ENCODE peak calls at places on chromosomes 12 and 14, in seven cellular contexts. One of them, this sample, is unnamed.

GRCh38 chr14:73452341-73453191 is 5.8 kb downstream of the NUMB start:
- DNase-seq in AG09319: no peak
- DNase-seq in AG04450: peak; percentile 85
- DNase-seq in left ventricle myocardium superior: no peak
- DNase-seq in EH: peak; percentile 93
- DNase-seq in amniotic stem cell: peak; percentile 80
- DNase-seq in T-helper 9 cell: no peak
- DNase-seq in this sample: no peak

GRCh38 chr14:96584199-96584906 is 82.2 kb downstream of the PAPOLA start:
- DNase-seq in AG04450: no peak
- DNase-seq in EH: peak; percentile 19
- DNase-seq in T-helper 9 cell: no peak
- DNase-seq in amniotic stem cell: no peak
- DNase-seq in left ventricle myocardium superior: no peak
- DNase-seq in AG09319: no peak
- DNase-seq in this sample: no peak

GRCh38 chr12:107091989-107092641 is 1.2 kb downstream of the CRY1 start:
- DNase-seq in AG04450: peak; percentile 86
- DNase-seq in T-helper 9 cell: no peak
- DNase-seq in left ventricle myocardium superior: no peak
- DNase-seq in AG09319: peak; percentile 84
- DNase-seq in EH: peak; percentile 96
- DNase-seq in amniotic stem cell: peak; percentile 91
- DNase-seq in this sample: peak; percentile 92

GRCh38 chr14:30587141-30587540 is 28.2 kb downstream of the G2E3 start:
- DNase-seq in left ventricle myocardium superior: no peak
- DNase-seq in T-helper 9 cell: no peak
- DNase-seq in AG09319: no peak
- DNase-seq in amniotic stem cell: no peak
- DNase-seq in AG04450: no peak
- DNase-seq in EH: no peak
- DNase-seq in this sample: no peak

GRCh38 chr12:108666326-108666995 is 32.8 kb upstream of the SELPLG start:
- DNase-seq in AG09319: no peak
- DNase-seq in amniotic stem cell: no peak
- DNase-seq in AG04450: no peak
- DNase-seq in EH: peak; percentile 66
- DNase-seq in left ventricle myocardium superior: peak; percentile 75
- DNase-seq in T-helper 9 cell: no peak
- DNase-seq in this sample: no peak

GRCh38 chr14:47917344-47917954 is 242.0 kb upstream of the MDGA2 start:
- DNase-seq in EH: no peak
- DNase-seq in AG04450: no peak
- DNase-seq in left ventricle myocardium superior: no peak
- DNase-seq in amniotic stem cell: no peak
- DNase-seq in T-helper 9 cell: no peak
- DNase-seq in AG09319: no peak
- DNase-seq in this sample: no peak

GRCh38 chr12:124036117-124037109 is 63.4 kb downstream of the ZNF664 start:
- DNase-seq in EH: peak; percentile 58
- DNase-seq in left ventricle myocardium superior: peak; percentile 58
- DNase-seq in AG04450: peak; percentile 15
- DNase-seq in AG09319: no peak
- DNase-seq in T-helper 9 cell: peak; percentile 37
- DNase-seq in amniotic stem cell: no peak
- DNase-seq in this sample: no peak

GRCh38 chr14:99522457-99522891 is 41.3 kb downstream of the CCNK start:
- DNase-seq in AG04450: peak; percentile 46
- DNase-seq in AG09319: no peak
- DNase-seq in EH: peak; percentile 84
- DNase-seq in T-helper 9 cell: no peak
- DNase-seq in left ventricle myocardium superior: peak; percentile 51
- DNase-seq in amniotic stem cell: peak; percentile 22
- DNase-seq in this sample: no peak

GRCh38 chr12:79433465-79434072 is 257.2 kb downstream of the PAWR start:
- DNase-seq in AG04450: no peak
- DNase-seq in amniotic stem cell: no peak
- DNase-seq in AG09319: no peak
- DNase-seq in left ventricle myocardium superior: no peak
- DNase-seq in T-helper 9 cell: no peak
- DNase-seq in EH: no peak
- DNase-seq in this sample: no peak

GRCh38 chr12:65759735-65760134 is 64.5 kb upstream of the HMGA2 start:
- DNase-seq in AG04450: no peak
- DNase-seq in EH: no peak
- DNase-seq in T-helper 9 cell: no peak
- DNase-seq in left ventricle myocardium superior: no peak
- DNase-seq in amniotic stem cell: no peak
- DNase-seq in AG09319: no peak
- DNase-seq in this sample: no peak

GRCh38 chr14:64823305-64823985 is 56.3 kb downstream of the SPTB start:
- DNase-seq in T-helper 9 cell: peak; percentile 52
- DNase-seq in AG09319: peak; percentile 27
- DNase-seq in EH: peak; percentile 80
- DNase-seq in amniotic stem cell: peak; percentile 58
- DNase-seq in left ventricle myocardium superior: peak; percentile 88
- DNase-seq in AG04450: no peak
- DNase-seq in this sample: no peak

GRCh38 chr14:104989236-104989950 is 3.8 kb downstream of the CLBA1 start:
- DNase-seq in T-helper 9 cell: no peak
- DNase-seq in AG04450: no peak
- DNase-seq in EH: no peak
- DNase-seq in AG09319: no peak
- DNase-seq in left ventricle myocardium superior: no peak
- DNase-seq in amniotic stem cell: no peak
- DNase-seq in this sample: no peak

GRCh38 chr12:1272132-1272531 is 281.1 kb downstream of the ERC1 start:
- DNase-seq in AG09319: no peak
- DNase-seq in amniotic stem cell: no peak
- DNase-seq in EH: peak; percentile 18
- DNase-seq in T-helper 9 cell: no peak
- DNase-seq in AG04450: no peak
- DNase-seq in left ventricle myocardium superior: no peak
- DNase-seq in this sample: no peak

GRCh38 chr12:49375406-49375805 is 8.1 kb downstream of the SPATS2 start:
- DNase-seq in AG04450: no peak
- DNase-seq in EH: no peak
- DNase-seq in left ventricle myocardium superior: no peak
- DNase-seq in amniotic stem cell: no peak
- DNase-seq in AG09319: no peak
- DNase-seq in T-helper 9 cell: no peak
- DNase-seq in this sample: no peak

GRCh38 chr12:101795786-101796185 is 35.0 kb downstream of the GNPTAB start:
- DNase-seq in left ventricle myocardium superior: no peak
- DNase-seq in EH: no peak
- DNase-seq in T-helper 9 cell: no peak
- DNase-seq in AG04450: no peak
- DNase-seq in AG09319: no peak
- DNase-seq in amniotic stem cell: no peak
- DNase-seq in this sample: no peak

GRCh38 chr14:90796319-90796718 is 19.9 kb downstream of the TTC7B start:
- DNase-seq in AG09319: no peak
- DNase-seq in EH: no peak
- DNase-seq in AG04450: no peak
- DNase-seq in amniotic stem cell: no peak
- DNase-seq in left ventricle myocardium superior: no peak
- DNase-seq in T-helper 9 cell: no peak
- DNase-seq in this sample: no peak

GRCh38 chr12:92324849-92325500 is 179.3 kb upstream of the BTG1 start:
- DNase-seq in amniotic stem cell: no peak
- DNase-seq in T-helper 9 cell: no peak
- DNase-seq in AG04450: no peak
- DNase-seq in EH: no peak
- DNase-seq in left ventricle myocardium superior: no peak
- DNase-seq in AG09319: no peak
- DNase-seq in this sample: peak; percentile 39

GRCh38 chr14:78335531-78335930 is 165.4 kb downstream of the NRXN3 start:
- DNase-seq in EH: no peak
- DNase-seq in AG04450: no peak
- DNase-seq in amniotic stem cell: no peak
- DNase-seq in left ventricle myocardium superior: no peak
- DNase-seq in AG09319: no peak
- DNase-seq in T-helper 9 cell: no peak
- DNase-seq in this sample: no peak

This sample was measured in retinal pigment epithelial cell.